ENCODE peak calls at places on chromosomes 4 and X, in six cellular contexts. C, Y, W, I, H and Q are unnamed samples. For H3K4me1, the result is how much of the 10 kb centered on the place peaks cover.

GRCh38 chr4:184309241-184310170 is 91.8 kb upstream of the ENPP6 start:
- DNase-seq in C (no peak), Y (no peak), W (no peak), I (no peak), H (no peak), Q (no peak)

GRCh38 chrX:92209936-92210335 is 430.8 kb downstream of the PCDH11X start:
- DNase-seq in C (no peak), Y (no peak), W (no peak), I (no peak), H (no peak), Q (no peak)

GRCh38 chr4:19002170-19002569 is 980.6 kb upstream of the LCORL start:
- DNase-seq in C (no peak), Y (no peak), W (no peak), I (no peak), H (no peak), Q (no peak)

GRCh38 chr4:77418333-77418732 is 187.3 kb upstream of the CXCL13 start:
- DNase-seq in C (peak), Y (no peak), W (no peak), I (no peak), H (no peak), Q (no peak)

GRCh38 chr4:82381661-82382284 is 8.0 kb upstream of the HNRNPD start:
- DNase-seq in C (no peak), Y (no peak), W (no peak), I (no peak), H (no peak), Q (no peak)

GRCh38 chrX:118730500-118731247 is 3.3 kb downstream of the IL13RA1 start:
- DNase-seq in C (no peak), Y (no peak), W (no peak), I (no peak), H (no peak), Q (no peak)

GRCh38 chrX:69154051-69154450 is 11.2 kb downstream of the PJA1 start:
- DNase-seq in C (no peak), Y (no peak), W (no peak), I (peak), H (no peak), Q (no peak)

GRCh38 chr4:98150092-98150761 is 7.0 kb upstream of the STPG2 start:
- DNase-seq in C (no peak), Y (no peak), W (no peak), I (no peak), H (no peak), Q (no peak)

GRCh38 chrX:40096395-40097091 is 1.2 kb downstream of the BCOR start:
- DNase-seq in C (no peak), Y (peak), W (peak), I (no peak), H (peak), Q (peak)

GRCh38 chrX:107654778-107655761 is 26.8 kb downstream of the PRPS1 start:
- DNase-seq in C (peak), Y (peak), W (peak), I (no peak), H (peak), Q (peak)

GRCh38 chr4:56026596-56026995 is 77.9 kb downstream of the CEP135 start:
- DNase-seq in C (peak), Y (no peak), W (no peak), I (no peak), H (no peak), Q (no peak)

GRCh38 chrX:82756272-82756671 is 751.8 kb upstream of the POU3F4 start:
- DNase-seq in C (no peak), Y (no peak), W (no peak), I (no peak), H (no peak), Q (no peak)
- H3K4me1 ChIP-seq in C (under half), Y (under half), W (under half), I (under half), H (under half), Q (under half)

GRCh38 chrX:56563231-56564116 is at the start of gene UBQLN2:
- DNase-seq in C (peak), Y (peak), W (peak), I (no peak), H (peak), Q (peak)
- TF ChIP-seq CTCF in C (no peak), Y (peak), W (no peak), I (no peak), H (no peak), Q (peak)

GRCh38 chrX:34956915-34957314 is 14.3 kb downstream of the FAM47B start:
- DNase-seq in C (peak), Y (no peak), W (no peak), I (no peak), H (no peak), Q (no peak)
- H3K4me1 ChIP-seq in C (under half), Y (under half), W (under half), I (under half), H (under half), Q (under half)

DNA sequence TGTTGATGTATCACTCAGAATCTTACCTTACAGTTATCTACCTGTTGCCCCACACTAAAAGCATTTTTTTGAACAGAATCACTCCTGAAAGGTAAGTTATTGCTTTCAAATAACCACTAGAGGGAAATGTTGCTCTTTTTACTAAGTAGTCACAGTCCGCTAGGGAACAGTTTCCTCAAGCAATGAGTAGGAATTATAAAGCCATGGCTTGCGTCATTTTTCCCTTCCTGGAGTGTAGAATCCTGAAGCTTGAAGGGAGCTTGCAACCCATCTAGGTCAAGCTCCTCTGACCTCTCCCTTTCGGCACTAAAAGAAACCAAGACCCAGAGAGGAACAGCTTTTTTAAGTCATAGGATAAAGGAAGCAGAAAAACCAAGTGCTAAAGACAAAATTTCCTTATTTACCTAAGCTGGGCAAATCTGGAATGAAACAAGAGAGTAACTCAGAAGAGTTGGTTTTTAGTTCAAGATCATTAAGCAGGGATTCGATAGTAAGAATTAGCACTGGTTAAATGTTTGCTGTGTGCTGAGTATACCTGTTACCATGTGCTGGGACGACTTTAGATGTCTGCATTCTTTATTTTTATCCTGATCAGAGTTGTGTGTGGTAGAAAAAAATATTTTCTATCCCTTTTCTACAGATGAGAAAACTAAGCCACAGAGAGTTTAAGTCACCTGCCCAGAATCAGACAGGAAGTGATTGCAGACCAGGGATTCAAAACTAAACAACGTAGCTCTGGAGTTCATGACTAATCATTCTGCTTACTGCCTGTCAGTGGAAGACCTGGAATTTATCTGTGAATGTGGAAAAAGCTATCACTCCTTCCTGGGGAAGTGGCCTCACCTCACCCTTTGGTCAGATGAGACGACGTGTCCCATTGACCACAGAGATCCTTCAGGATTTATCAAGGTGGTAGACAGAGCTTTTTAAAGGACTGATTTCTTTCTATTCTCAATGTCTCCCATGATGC is 631.5 kb downstream of the RAB28 start:
- DNase-seq in C (peak), Y (peak), W (no peak), I (no peak), H (peak), Q (no peak)
- TF ChIP-seq CTCF in C (peak), Y (peak), W (peak), I (peak), H (peak), Q (peak)

GRCh38 chr4:182174979-182175378 is 68.2 kb upstream of the TENM3 start:
- DNase-seq in C (no peak), Y (no peak), W (no peak), I (no peak), H (no peak), Q (no peak)
- H3K4me1 ChIP-seq in C (under half), Y (under half), W (under half), I (under half), H (under half), Q (under half)

GRCh38 chr4:173259310-173259709 is 74.8 kb downstream of the HMGB2 start:
- DNase-seq in C (no peak), Y (no peak), W (no peak), I (no peak), H (no peak), Q (no peak)
- TF ChIP-seq CTCF in C (no peak), Y (no peak), W (no peak), I (no peak), H (no peak), Q (peak)

GRCh38 chr4:165204462-165204830 is 2.9 kb upstream of the KLHL2 start:
- DNase-seq in C (no peak), Y (no peak), W (no peak), I (no peak), H (no peak), Q (no peak)

GRCh38 chr4:165207431-165208321 is at the start of gene KLHL2:
- DNase-seq in C (peak), Y (peak), W (peak), I (no peak), H (peak), Q (peak)

GRCh38 chr4:165208741-165209388 is 1.5 kb downstream of the KLHL2 start:
- DNase-seq in C (no peak), Y (no peak), W (no peak), I (no peak), H (no peak), Q (no peak)

GRCh38 chr4:165208322-165208652 is 926 bp downstream of the KLHL2 start:
- DNase-seq in C (no peak), Y (no peak), W (no peak), I (no peak), H (no peak), Q (no peak)

DNA sequence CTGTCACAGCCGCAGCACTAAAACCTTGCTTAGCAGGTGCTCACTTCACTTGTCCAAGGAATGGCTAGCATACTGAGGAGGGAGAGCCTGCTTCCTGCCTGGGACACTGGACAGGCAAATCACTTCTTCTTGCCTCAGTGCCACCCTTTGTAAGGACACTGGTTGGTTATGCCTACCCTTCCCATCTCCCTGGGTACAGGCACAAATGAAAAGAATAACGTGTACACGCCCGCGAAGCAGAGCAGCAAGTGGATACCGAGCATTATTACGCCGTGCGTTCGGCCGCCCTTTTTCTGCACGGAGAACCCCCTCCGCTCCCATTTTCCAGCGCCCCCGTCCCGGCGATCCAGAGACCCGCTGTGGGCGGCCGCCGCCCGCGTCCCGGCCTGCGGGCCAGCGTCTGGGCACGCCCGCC is 338 bp upstream of the KLHL2 start:
- DNase-seq in C (peak), Y (no peak), W (no peak), I (no peak), H (peak), Q (no peak)
- H3K4me1 ChIP-seq in C (under half), Y (under half), W (under half), I (under half), H (under half), Q (under half)

DNA sequence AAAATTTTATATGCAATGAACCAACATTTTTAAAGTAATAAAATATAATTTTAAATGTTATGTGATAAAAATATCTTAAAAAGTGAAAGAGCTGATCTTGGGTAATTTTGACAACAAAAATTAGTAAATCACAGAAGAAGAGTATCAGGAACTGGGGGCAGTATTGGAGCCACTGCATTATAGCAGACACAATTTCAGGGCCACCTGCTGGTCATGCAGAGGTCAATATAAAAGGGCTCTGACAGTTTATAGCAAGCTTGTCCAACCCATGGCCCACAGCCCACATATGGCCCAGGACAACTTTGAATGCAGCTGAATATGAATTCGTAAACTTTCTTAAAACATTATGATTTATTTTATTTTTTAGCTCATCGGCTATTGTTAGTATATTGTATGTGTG is 13.0 kb upstream of the LEF1 start:
- DNase-seq in C (no peak), Y (no peak), W (no peak), I (no peak), H (no peak), Q (no peak)
- TF ChIP-seq CTCF in C (peak), Y (no peak), W (no peak), I (no peak), H (no peak), Q (peak)

GRCh38 chr4:54231419-54232150 is 2.5 kb downstream of the PDGFRA start:
- DNase-seq in C (no peak), Y (peak), W (peak), I (peak), H (peak), Q (no peak)

GRCh38 chr4:54229631-54230478 is 762 bp downstream of the PDGFRA start:
- DNase-seq in C (no peak), Y (peak), W (no peak), I (peak), H (no peak), Q (no peak)

GRCh38 chr4:54232151-54232688 is 3.1 kb downstream of the PDGFRA start:
- DNase-seq in C (no peak), Y (peak), W (no peak), I (peak), H (no peak), Q (no peak)

GRCh38 chr4:54228563-54229501 is at the start of gene PDGFRA:
- DNase-seq in C (no peak), Y (peak), W (no peak), I (peak), H (peak), Q (no peak)

GRCh38 chr4:54230479-54231418 is 1.7 kb downstream of the PDGFRA start:
- DNase-seq in C (no peak), Y (peak), W (peak), I (peak), H (peak), Q (no peak)
- H3K4me1 ChIP-seq in C (under half), Y (under half), W (under half), I (half or more), H (under half), Q (under half)

DNA sequence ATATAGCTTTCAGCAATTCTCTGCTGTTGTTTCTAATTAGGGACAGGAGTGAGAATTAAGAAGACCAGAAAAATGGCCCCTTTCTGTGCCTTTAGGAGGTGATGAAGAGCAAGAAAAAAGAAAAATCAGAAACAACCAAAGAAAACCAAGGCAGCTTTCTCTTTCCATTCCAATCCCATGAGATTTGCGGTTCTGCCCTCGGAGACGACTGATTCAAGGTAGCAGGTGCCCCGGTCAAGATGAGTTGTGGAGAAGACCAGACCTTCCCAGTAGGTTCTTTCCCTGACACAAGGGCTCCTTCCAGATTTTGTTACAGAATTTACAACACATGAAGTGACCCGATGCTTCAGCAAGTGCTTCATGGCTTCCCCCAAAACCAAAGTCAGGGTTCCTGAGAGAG is 21.9 kb downstream of the TLR10 start:
- DNase-seq in C (no peak), Y (no peak), W (no peak), I (no peak), H (no peak), Q (no peak)
- TF ChIP-seq CTCF in C (no peak), Y (no peak), W (no peak), I (no peak), H (no peak), Q (no peak)